ENCODE peak calls at places on chromosomes 3 and 15, in four cellular contexts. R is uterus, S is cardiac fibroblast, D is AG04450. N is an unnamed sample.

GRCh38 chr3:38497026-38497425 is 886 bp downstream of the EXOG start:
- DNase-seq in R (no peak), S (peak), D (no peak), N (no peak)

GRCh38 chr3:75180945-75181298 is 483.2 kb upstream of the FRG2C start:
- DNase-seq in R (no peak), S (no peak), D (no peak), N (no peak)

GRCh38 chr3:170420307-170420821 is 1.7 kb downstream of the CLDN11 start:
- DNase-seq in R (peak), S (peak), D (no peak), N (no peak)

GRCh38 chr15:88891540-88892254 is 3.6 kb downstream of the HAPLN3 start:
- DNase-seq in R (no peak), S (no peak), D (no peak), N (no peak)

GRCh38 chr15:54131410-54131809 is 153.2 kb downstream of the UNC13C start:
- DNase-seq in R (no peak), S (peak), D (no peak), N (no peak)

GRCh38 chr3:130699765-130700164 is 46.9 kb downstream of the PIK3R4 start:
- DNase-seq in R (no peak), S (peak), D (no peak), N (no peak)

GRCh38 chr3:148309390-148310035 is 388.2 kb upstream of the AGTR1 start:
- DNase-seq in R (no peak), S (peak), D (no peak), N (peak)

GRCh38 chr3:120157113-120157512 is 62.9 kb upstream of the GSK3B start:
- DNase-seq in R (no peak), S (no peak), D (no peak), N (no peak)

GRCh38 chr3:3992312-3992874 is 193.2 kb downstream of the LRRN1 start:
- DNase-seq in R (no peak), S (no peak), D (no peak), N (no peak)

GRCh38 chr15:40313531-40314398 is 6.0 kb upstream of the PLCB2 start:
- DNase-seq in R (no peak), S (no peak), D (no peak), N (no peak)

GRCh38 chr3:123344175-123344908 is 104.5 kb downstream of the ADCY5 start:
- DNase-seq in R (no peak), S (peak), D (no peak), N (no peak)

GRCh38 chr15:48370460-48370859 is 39.2 kb downstream of the DUT start:
- DNase-seq in R (no peak), S (peak), D (no peak), N (no peak)

GRCh38 chr3:185283374-185283935 is 29.6 kb upstream of the EHHADH start:
- DNase-seq in R (no peak), S (peak), D (no peak), N (no peak)

GRCh38 chr15:51625236-51625635 is 2.7 kb upstream of the DMXL2 start:
- DNase-seq in R (no peak), S (no peak), D (no peak), N (no peak)

GRCh38 chr3:156814295-156814694 is 11.9 kb upstream of the LEKR1 start:
- DNase-seq in R (no peak), S (no peak), D (no peak), N (no peak)

DNA sequence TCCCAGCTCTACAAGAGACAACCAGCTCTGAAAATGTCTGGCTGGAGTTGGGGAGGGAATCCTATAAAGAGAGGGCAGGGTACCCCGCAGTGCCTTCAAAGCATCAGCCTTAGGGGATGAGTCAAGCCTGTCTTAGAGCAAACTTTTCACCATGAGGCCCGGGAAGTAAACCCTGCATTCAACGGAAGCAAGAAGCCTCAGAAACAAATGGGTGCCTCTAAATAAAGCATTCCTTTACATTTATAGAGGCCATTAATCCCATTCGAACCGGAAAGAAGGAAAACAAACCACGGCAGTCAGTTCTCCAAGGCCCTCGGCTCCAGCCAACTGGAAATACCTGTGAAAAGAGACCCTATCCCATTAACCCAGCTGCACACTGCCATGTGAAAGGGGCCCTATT is 4.4 kb downstream of the ITGB5 start:
- DNase-seq in R (no peak), S (no peak), D (no peak), N (no peak)
- H3K4me3 ChIP-seq in R (no peak), S (no peak), D (no peak), N (no peak)

GRCh38 chr3:48950051-48950450 is 31.4 kb downstream of the ARIH2 start:
- DNase-seq in R (no peak), S (no peak), D (no peak), N (no peak)

GRCh38 chr3:48957006-48957705 is 32.9 kb upstream of the P4HTM start:
- DNase-seq in R (no peak), S (no peak), D (no peak), N (no peak)

GRCh38 chr3:48949376-48949717 is 30.7 kb downstream of the ARIH2 start:
- DNase-seq in R (no peak), S (no peak), D (no peak), N (no peak)

DNA sequence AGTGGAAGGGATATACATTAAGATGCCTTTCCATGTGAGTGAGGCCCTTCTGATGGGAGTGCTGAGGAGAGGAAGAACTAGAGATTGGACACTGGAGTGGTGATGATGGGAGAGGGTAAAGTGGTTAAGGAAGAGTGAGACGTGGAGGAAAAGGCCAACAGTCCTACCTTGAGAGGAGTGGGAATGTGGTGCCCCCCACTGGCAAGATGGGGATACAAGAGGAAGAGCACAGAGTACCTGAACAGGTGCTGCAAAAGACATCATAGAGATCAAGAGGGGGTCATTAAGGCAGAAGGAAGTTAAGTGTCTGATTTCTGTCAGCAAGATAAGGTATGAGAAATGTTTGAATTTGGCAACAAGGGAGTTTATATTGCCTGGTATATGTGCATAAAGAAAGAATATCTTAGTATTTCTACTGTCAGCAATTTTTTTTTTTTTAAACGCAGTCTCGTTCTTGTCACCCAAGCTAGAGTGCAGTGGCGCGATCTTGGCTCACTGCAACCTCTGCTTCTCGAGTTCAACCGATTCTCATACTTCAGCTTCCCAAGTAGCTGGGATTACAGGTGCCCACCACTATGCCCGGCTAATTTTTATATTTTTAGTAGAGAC is 34.0 kb downstream of the ARIH2 start:
- DNase-seq in R (no peak), S (peak), D (no peak), N (no peak)
- TF ChIP-seq CTCF in R (no peak), S (peak), D (peak), N (peak)

GRCh38 chr3:134082582-134082981 is 52.9 kb upstream of the SLCO2A1 start:
- DNase-seq in R (no peak), S (no peak), D (no peak), N (no peak)

GRCh38 chr3:134081211-134081610 is 51.5 kb upstream of the SLCO2A1 start:
- DNase-seq in R (no peak), S (no peak), D (no peak), N (no peak)

GRCh38 chr3:134079111-134079531 is 49.4 kb upstream of the SLCO2A1 start:
- DNase-seq in R (no peak), S (peak), D (no peak), N (no peak)

GRCh38 chr3:134079761-134080160 is 50.0 kb upstream of the SLCO2A1 start:
- DNase-seq in R (no peak), S (no peak), D (no peak), N (no peak)

GRCh38 chr3:134080761-134081160 is 51.0 kb upstream of the SLCO2A1 start:
- DNase-seq in R (no peak), S (no peak), D (no peak), N (no peak)
- H3K4me3 ChIP-seq in R (no peak), S (no peak), D (no peak), N (no peak)

GRCh38 chr3:71859128-71859519 is 74.2 kb upstream of the PROK2 start:
- DNase-seq in R (no peak), S (peak), D (no peak), N (no peak)
- TF ChIP-seq CTCF in R (no peak), S (no peak), D (peak), N (peak)

DNA sequence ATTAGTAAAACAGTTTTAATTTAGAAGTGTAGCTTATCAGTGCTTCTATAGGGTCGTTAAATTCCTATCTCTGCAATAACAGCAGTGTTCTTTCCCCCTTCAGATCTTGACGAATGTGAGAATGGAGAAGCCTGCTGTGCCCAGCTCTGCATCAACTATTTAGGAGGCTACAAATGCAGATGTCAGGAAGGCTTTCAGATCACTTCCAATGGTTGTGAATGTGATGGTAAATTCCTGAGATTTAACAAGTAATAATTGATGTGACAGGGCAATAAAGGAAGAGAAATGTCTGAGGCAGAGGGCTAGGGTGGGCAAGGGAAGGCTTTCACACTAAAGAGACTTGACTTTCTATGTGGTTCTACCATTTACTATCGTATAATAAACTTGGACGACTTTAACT is 711.7 kb upstream of the GOLIM4 start:
- DNase-seq in R (no peak), S (no peak), D (no peak), N (no peak)
- H3K4me3 ChIP-seq in R (no peak), S (no peak), D (no peak), N (no peak)

GRCh38 chr3:125165189-125165947 is 47.2 kb downstream of the SLC12A8 start:
- DNase-seq in R (no peak), S (peak), D (no peak), N (no peak)
- TF ChIP-seq CTCF in R (peak), S (peak), D (peak), N (peak)

GRCh38 chr15:58981808-58982475 is 5.5 kb upstream of the RNF111 start:
- DNase-seq in R (no peak), S (no peak), D (no peak), N (no peak)
- H3K4me3 ChIP-seq in R (no peak), S (no peak), D (no peak), N (peak)

GRCh38 chr3:133964547-133964946 is 65.2 kb downstream of the SLCO2A1 start:
- DNase-seq in R (no peak), S (no peak), D (no peak), N (no peak)
- TF ChIP-seq CTCF in R (no peak), S (peak), D (no peak), N (peak)

N was measured in GM12864.